ENCODE peak calls at places on chromosomes 2 and 18, in four cellular contexts. D is AG10803, S is cardiac muscle cell, Z is colonic mucosa. A is an unnamed sample.

GRCh38 chr2:237909801-237910475 is 50.5 kb downstream of the RAMP1 start:
- DNase-seq in D (no peak), S (no peak), Z (no peak), A (no peak)

GRCh38 chr2:35933031-35933430 is 422.5 kb upstream of the CRIM1 start:
- DNase-seq in D (no peak), S (no peak), Z (no peak), A (no peak)

GRCh38 chr2:181022652-181023051 is 42.2 kb downstream of the UBE2E3 start:
- DNase-seq in D (no peak), S (no peak), Z (no peak), A (no peak)

GRCh38 chr2:71530246-71530986 is 77.1 kb downstream of the DYSF start:
- DNase-seq in D (peak), S (peak), Z (no peak), A (peak)

GRCh38 chr2:96464061-96464460 is 41.1 kb downstream of the NEURL3 start:
- DNase-seq in D (no peak), S (no peak), Z (no peak), A (no peak)

GRCh38 chr2:203360833-203361430 is 32.7 kb downstream of the ABI2 start:
- DNase-seq in D (no peak), S (peak), Z (no peak), A (no peak)

GRCh38 chr2:187497858-187498463 is 49.9 kb upstream of the CALCRL start:
- DNase-seq in D (peak), S (peak), Z (no peak), A (peak)

GRCh38 chr2:221747289-221747972 is 175.3 kb upstream of the EPHA4 start:
- DNase-seq in D (no peak), S (no peak), Z (no peak), A (no peak)

GRCh38 chr2:100642425-100642824 is 79.6 kb downstream of the PDCL3 start:
- DNase-seq in D (no peak), S (no peak), Z (no peak), A (no peak)

GRCh38 chr2:16861154-16861929 is 195.7 kb upstream of the CYRIA start:
- DNase-seq in D (no peak), S (no peak), Z (no peak), A (peak)

GRCh38 chr18:31248783-31249521 is 69.0 kb upstream of the DSG1 start:
- DNase-seq in D (no peak), S (no peak), Z (no peak), A (no peak)

GRCh38 chr2:104493698-104494097 is 360.2 kb upstream of the POU3F3 start:
- DNase-seq in D (no peak), S (no peak), Z (no peak), A (no peak)

GRCh38 chr18:44802508-44802907 is 121.8 kb downstream of the SETBP1 start:
- DNase-seq in D (peak), S (no peak), Z (no peak), A (peak)

GRCh38 chr2:10915731-10916331 is 4.1 kb downstream of the KCNF1 start:
- DNase-seq in D (no peak), S (no peak), Z (no peak), A (no peak)

GRCh38 chr2:28896906-28897305 is 2.4 kb downstream of the WDR43 start:
- DNase-seq in D (peak), S (no peak), Z (no peak), A (no peak)

GRCh38 chr2:48315847-48316194 is 214.1 kb upstream of the STON1 start:
- DNase-seq in D (no peak), S (peak), Z (peak), A (peak)

GRCh38 chr2:144170172-144170571 is 349.7 kb downstream of the ZEB2 start:
- DNase-seq in D (no peak), S (peak), Z (no peak), A (no peak)

GRCh38 chr18:21163647-21164625 is 52.3 kb upstream of the ROCK1 start:
- DNase-seq in D (peak), S (no peak), Z (no peak), A (peak)

GRCh38 chr2:107146181-107146580 is 260.2 kb upstream of the ST6GAL2 start:
- DNase-seq in D (no peak), S (no peak), Z (no peak), A (no peak)

GRCh38 chr2:174334278-174334715 is 457 bp upstream of the SP9 start:
- DNase-seq in D (peak), S (no peak), Z (no peak), A (no peak)

GRCh38 chr2:110678457-110679336 is 834 bp upstream of the BUB1 start:
- DNase-seq in D (peak), S (peak), Z (peak), A (peak)

GRCh38 chr2:130727286-130727924 is 1.5 kb upstream of the GPR148 start:
- DNase-seq in D (peak), S (peak), Z (peak), A (peak)

GRCh38 chr2:214096200-214096599 is 314.7 kb upstream of the VWC2L start:
- DNase-seq in D (no peak), S (no peak), Z (no peak), A (no peak)

GRCh38 chr2:200258881-200259576 is 47.5 kb upstream of the SPATS2L start:
- DNase-seq in D (no peak), S (no peak), Z (no peak), A (no peak)

GRCh38 chr2:144518744-144519596 is 949 bp downstream of the ZEB2 start:
- DNase-seq in D (no peak), S (no peak), Z (no peak), A (peak)

GRCh38 chr2:10274983-10275802 is 27.5 kb upstream of the HPCAL1 start:
- DNase-seq in D (no peak), S (no peak), Z (no peak), A (no peak)

GRCh38 chr2:240431276-240431662 is 4.2 kb upstream of the GPC1 start:
- DNase-seq in D (no peak), S (no peak), Z (no peak), A (no peak)

GRCh38 chr2:31384771-31385276 is 29.7 kb downstream of the XDH start:
- DNase-seq in D (peak), S (no peak), Z (no peak), A (peak)

GRCh38 chr18:58205087-58205779 is 161.2 kb downstream of the NEDD4L start:
- DNase-seq in D (peak), S (no peak), Z (peak), A (peak)

DNA sequence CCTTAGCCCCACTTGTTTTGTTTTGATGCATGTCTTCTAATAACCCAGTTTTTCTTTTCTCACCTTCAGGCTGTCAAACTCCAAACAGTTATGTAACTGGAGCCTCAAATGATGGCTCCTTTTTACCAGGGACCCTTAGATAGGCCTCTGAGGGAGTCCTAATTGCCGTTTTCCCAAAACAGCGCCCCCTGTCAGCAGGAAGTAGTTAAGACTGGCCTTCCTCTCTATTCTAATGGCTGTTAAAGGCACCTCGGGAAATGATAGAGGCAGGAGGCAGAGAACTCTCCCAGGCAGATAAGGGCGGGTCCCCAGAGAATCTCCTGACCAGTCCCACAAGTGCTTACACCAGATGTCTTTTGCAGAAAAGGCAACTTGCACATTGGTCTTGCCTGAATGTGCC is 123.2 kb downstream of the KCNS3 start:
- DNase-seq in D (no peak), S (no peak), Z (no peak), A (no peak)
- TF ChIP-seq CTCF in D (no peak), S (no peak), Z (no peak), A (peak)

GRCh38 chr18:23992119-23992940 is 22.2 kb upstream of the TTC39C start:
- DNase-seq in D (peak), S (no peak), Z (no peak), A (no peak)
- H3K4me3 ChIP-seq in D (no peak), S (no peak), Z (no peak), A (no peak)

DNA sequence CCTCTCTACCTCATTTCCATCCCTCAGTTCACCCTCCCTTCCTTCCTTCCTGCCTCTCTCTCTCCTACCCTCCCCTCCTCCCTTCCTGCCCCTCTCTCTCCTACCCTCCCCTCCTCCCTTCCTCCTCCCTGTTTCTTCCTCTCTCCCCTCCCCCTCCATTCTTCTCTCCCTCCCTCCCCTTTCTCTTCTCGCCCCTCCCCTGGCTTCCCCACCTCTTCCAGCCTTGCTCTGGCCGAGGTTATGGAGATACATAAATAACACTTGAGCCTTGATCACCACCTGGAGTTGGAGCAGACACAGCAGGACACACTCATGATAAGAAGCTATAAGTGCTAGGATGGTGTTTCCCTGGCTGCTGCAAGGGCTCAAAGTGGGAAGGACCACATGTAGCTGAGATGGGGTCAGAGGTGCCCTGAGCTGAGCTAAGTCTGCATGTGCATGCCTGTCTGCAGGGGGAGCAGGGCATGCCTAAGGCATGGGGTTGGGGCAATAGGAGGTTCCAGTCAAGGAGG is 326.1 kb upstream of the HS6ST1 start:
- DNase-seq in D (no peak), S (peak), Z (no peak), A (no peak)
- TF ChIP-seq CTCF in D (no peak), S (peak), Z (no peak), A (peak)

DNA sequence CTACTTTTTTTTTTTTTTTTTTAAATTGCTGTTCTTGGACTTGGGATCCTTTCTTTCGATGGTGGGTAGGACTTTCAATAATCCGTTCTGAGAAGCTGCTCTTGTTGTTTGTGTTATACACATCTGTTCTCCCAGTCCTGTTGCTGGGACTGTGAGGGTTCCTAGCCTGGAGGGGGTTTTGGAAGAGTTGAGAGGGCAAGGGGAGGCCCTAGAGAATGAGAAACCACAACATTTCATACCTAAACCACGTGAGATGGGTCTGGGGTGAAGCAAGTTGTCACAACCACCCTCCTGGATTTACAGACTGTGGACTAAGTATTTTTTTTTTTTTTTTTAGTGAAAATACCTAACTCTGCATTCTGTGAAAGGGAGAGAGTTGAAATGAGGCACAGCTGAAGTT is 193.6 kb downstream of the PRKCE start:
- DNase-seq in D (no peak), S (no peak), Z (no peak), A (peak)
- H3K4me3 ChIP-seq in D (no peak), S (no peak), Z (no peak), A (no peak)

A was measured in fibroblast of villous mesenchyme.